ENCODE peak calls at places on chromosomes 16 and 17, in six cellular contexts. Z, F, H, N, J and P are unnamed samples.

GRCh38 chr16:30028438-30029093 is 2.5 kb downstream of the TLCD3B start:
- DNase-seq in N (no peak), F (no peak), Z (no peak), J (no peak), H (no peak), P (peak; percentile 27)

GRCh38 chr17:64063766-64064224 is 43.4 kb upstream of the ICAM2 start:
- DNase-seq in Z (peak; percentile 80), J (peak; percentile 78), N (no peak), H (peak; percentile 76), F (peak; percentile 85), P (peak; percentile 90)

GRCh38 chr17:72642720-72643119 is 449.8 kb downstream of the SLC39A11 start:
- DNase-seq in J (no peak), H (no peak), N (no peak), Z (no peak), F (no peak), P (no peak)

GRCh38 chr17:38914741-38915638 is 10.4 kb upstream of the LASP1NB start:
- DNase-seq in Z (peak; percentile 71), J (no peak), F (peak; percentile 41), H (no peak), N (no peak), P (no peak)

GRCh38 chr17:43366809-43367587 is 31.8 kb upstream of the ARL4D start:
- DNase-seq in H (no peak), Z (no peak), N (no peak), J (no peak), F (no peak), P (no peak)

GRCh38 chr16:57859331-57859730 is 57.0 kb upstream of the KIFC3 start:
- DNase-seq in F (no peak), Z (no peak), J (no peak), H (no peak), N (peak; percentile 46), P (no peak)

GRCh38 chr16:83134638-83135037 is 507.9 kb downstream of the CDH13 start:
- DNase-seq in N (no peak), Z (no peak), J (no peak), H (no peak), F (no peak), P (no peak)

GRCh38 chr16:66681676-66682075 is 14.9 kb downstream of the CMTM4 start:
- DNase-seq in F (no peak), J (no peak), N (no peak), H (no peak), Z (peak; percentile 52), P (no peak)

GRCh38 chr17:28819582-28819981 is 23.0 kb downstream of the FAM222B start:
- DNase-seq in Z (no peak), F (no peak), J (no peak), N (no peak), H (no peak), P (no peak)

GRCh38 chr16:11160676-11161115 is 95.3 kb downstream of the SOCS1 start:
- DNase-seq in Z (no peak), F (no peak), J (no peak), H (no peak), N (no peak), P (no peak)

GRCh38 chr17:78726471-78727010 is 55.5 kb downstream of the CYTH1 start:
- DNase-seq in J (no peak), Z (no peak), N (no peak), H (no peak), F (no peak), P (no peak)

GRCh38 chr17:31488264-31488981 is 96.9 kb downstream of the RAB11FIP4 start:
- DNase-seq in Z (peak; percentile 70), J (no peak), N (no peak), H (peak; percentile 50), F (no peak), P (peak; percentile 68)

GRCh38 chr16:27495191-27495590 is 54.5 kb downstream of the GTF3C1 start:
- DNase-seq in F (no peak), J (no peak), Z (no peak), N (no peak), H (no peak), P (no peak)

GRCh38 chr16:1026784-1027415 is 45.3 kb downstream of the SOX8 start:
- DNase-seq in H (no peak), Z (no peak), F (no peak), N (no peak), J (no peak), P (no peak)

GRCh38 chr17:11300201-11300600 is 59.2 kb downstream of the SHISA6 start:
- DNase-seq in N (no peak), H (no peak), J (no peak), F (no peak), Z (no peak), P (no peak)

GRCh38 chr17:68849673-68850260 is 105.4 kb downstream of the ABCA8 start:
- DNase-seq in F (no peak), N (no peak), J (no peak), Z (no peak), H (no peak), P (no peak)

GRCh38 chr16:12760819-12761611 is 42.7 kb downstream of the CPPED1 start:
- DNase-seq in J (no peak), F (no peak), Z (no peak), H (no peak), N (no peak), P (no peak)

GRCh38 chr16:65200857-65201256 is 79.0 kb upstream of the CDH11 start:
- DNase-seq in J (no peak), Z (no peak), N (no peak), H (no peak), F (no peak), P (no peak)

GRCh38 chr16:85789773-85790172 is 9.6 kb downstream of the EMC8 start:
- DNase-seq in J (no peak), H (no peak), F (no peak), N (no peak), Z (no peak), P (no peak)

GRCh38 chr16:75506567-75506966 is 11.3 kb upstream of the CHST6 start:
- DNase-seq in N (peak; percentile 73), J (no peak), H (peak; percentile 55), F (peak; percentile 77), Z (peak; percentile 66), P (no peak)

GRCh38 chr17:40659909-40660308 is 5.1 kb downstream of the KRT222 start:
- DNase-seq in J (no peak), Z (no peak), H (no peak), F (no peak), N (no peak), P (no peak)

DNA sequence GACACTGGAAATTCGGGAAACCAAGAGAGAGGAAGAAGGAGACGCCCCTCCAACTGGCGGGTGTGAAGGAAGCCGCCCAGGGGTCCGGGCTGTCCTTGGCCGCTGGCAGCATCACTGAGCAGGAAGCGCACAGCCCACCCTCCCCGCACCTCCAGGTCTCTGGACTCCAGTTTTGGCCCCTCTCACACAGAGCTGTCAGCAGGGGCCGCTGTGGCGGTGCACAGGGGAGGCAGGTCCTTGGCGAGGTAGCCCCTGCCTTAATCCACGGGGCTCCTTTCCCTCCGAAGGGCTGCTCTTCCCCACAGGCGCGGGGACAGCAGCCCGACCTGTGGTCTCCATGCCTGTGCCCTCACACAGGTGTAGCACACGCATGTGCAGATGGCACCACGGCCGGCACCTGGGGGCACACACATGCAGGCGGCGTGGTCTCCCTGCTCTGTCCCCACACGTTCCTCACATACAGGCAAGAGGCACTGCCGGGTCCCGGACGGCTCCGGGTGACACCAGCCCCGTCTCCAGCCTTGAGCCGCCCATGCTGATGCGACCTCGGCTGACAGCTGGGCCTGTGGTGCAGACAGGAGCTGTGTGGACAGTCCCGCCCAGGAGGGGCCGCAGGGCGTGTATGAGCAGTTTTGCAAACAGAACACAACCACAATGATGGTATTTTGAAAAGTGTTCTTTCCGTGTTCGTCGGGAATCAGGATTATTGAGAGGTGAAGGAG is 26.6 kb upstream of the CHMP6 start:
- DNase-seq in N (no peak), F (no peak), Z (no peak), H (no peak), J (no peak), P (no peak)
- TF ChIP-seq CTCF in N (no peak), F (no peak), Z (no peak), H (no peak), J (no peak), P (no peak)

GRCh38 chr17:18182978-18183333 is 672 bp upstream of the ALKBH5 start:
- DNase-seq in H (peak; percentile 82), N (no peak), F (peak; percentile 91), J (peak; percentile 69), Z (peak; percentile 89), P (peak; percentile 82)
- TF ChIP-seq POLR2A in H (peak; percentile 69), N (peak; percentile 62), F (no peak), J (peak; percentile 46), Z (no peak), P (no peak)

DNA sequence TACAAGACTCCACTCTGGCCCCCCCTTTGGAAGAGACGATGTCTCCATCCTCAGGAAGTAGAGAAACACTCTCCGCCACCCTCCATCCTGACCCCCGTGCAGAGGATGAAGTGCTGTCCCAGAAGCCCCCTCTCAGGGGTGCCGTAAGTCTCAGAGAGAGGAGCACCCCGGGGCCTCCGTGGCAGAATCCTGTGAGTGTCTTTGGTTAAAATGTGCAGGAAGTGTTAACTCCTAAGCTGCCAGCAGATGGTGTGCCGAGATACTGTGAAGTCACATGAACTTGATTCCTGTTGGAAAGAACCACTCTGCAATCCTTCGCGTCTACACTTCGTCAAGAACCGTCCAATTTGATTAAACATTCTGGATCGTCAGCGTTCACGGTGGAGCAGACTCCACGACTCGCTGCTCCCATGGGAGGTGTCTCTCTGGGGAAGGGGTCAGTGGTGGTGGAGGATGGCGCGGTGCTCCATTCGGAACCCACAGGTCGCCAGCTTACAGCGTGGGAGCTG is 5.6 kb downstream of the BANP start:
- DNase-seq in Z (no peak), F (no peak), H (no peak), N (no peak), J (no peak), P (no peak)
- H3K4me3 ChIP-seq in Z (peak overlapping the region; percentile 21), F (no peak overlapping the region), H (no peak overlapping the region), N (no peak overlapping the region), J (no peak overlapping the region), P (no peak overlapping the region)

GRCh38 chr17:46853896-46854444 is 2.6 kb downstream of the WNT9B start:
- DNase-seq in N (no peak), F (no peak), J (no peak), H (no peak), Z (no peak), P (no peak)

GRCh38 chr17:46848534-46848933 is 2.8 kb upstream of the WNT9B start:
- DNase-seq in F (no peak), H (no peak), J (no peak), N (no peak), Z (no peak), P (no peak)

GRCh38 chr17:46854515-46854914 is 3.1 kb downstream of the WNT9B start:
- DNase-seq in F (no peak), N (no peak), J (no peak), Z (no peak), H (no peak), P (no peak)

GRCh38 chr17:46850688-46851028 is 725 bp upstream of the WNT9B start:
- DNase-seq in J (no peak), N (no peak), Z (no peak), F (no peak), H (no peak), P (no peak)

DNA sequence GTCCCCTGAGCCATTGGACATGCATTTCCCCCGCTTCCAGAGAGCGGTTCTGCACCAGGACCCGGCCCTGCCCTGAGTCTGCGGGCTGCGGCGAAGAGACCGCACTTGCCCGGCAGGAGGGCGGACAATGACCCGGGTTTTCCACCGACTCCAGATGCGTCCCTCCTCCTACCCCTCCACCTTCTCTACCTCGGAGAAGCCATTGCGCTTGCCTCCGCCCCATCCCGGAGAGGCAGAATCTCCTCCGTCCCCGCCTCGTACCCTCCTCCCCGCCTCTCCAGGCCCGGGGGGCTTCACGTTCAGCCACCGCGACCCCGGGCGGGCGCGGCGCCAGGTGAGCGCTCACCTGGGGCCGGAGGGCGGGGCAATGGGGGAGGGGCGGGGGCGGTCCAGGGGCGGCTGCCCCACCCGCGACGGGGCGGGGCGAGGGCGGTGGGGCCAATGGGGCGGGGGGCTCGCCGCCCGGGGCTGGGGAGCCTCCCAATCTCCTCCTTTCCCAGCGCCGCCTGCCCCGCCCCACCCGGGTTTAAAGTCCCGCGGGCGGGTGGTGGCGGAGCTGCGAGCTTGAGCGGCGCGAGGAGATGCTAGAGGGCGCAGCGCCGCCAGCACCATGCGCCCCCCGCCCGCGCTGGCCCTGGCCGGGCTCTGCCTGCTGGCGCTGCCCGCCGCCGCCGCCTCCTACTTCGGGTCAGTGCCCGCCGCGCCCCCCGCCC is at the start of gene WNT9B:
- DNase-seq in J (peak; percentile 30), N (no peak), Z (peak; percentile 82), F (no peak), H (peak; percentile 75), P (peak; percentile 54)
- TF ChIP-seq CTCF in J (no peak), N (no peak), Z (peak; percentile 18), F (no peak), H (no peak), P (no peak)